ENCODE peak calls at places on chromosomes 1 and 21, in five cellular contexts. One of them, this sample, is unnamed.
A peak's percentile ranks its signal among the peaks of the same experiment; 100 is the strongest.

GRCh38 chr1:205246426-205247119 is 18.8 kb downstream of the TMCC2 start:
- DNase-seq in CD8-positive, alpha-beta memory T cell: no peak
- DNase-seq in sciatic nerve: peak; percentile 32
- DNase-seq in T-helper 17 cell: no peak
- DNase-seq in stimulated activated CD8-positive, alpha-beta memory T cell treated with anti-CD3 and anti-CD28 coated beads, Interleukin-7, amount 100 ng/mL, for 4 hours: no peak
- DNase-seq in this sample: no peak

GRCh38 chr1:17437260-17438175 is 2.0 kb downstream of the RCC2 start:
- DNase-seq in CD8-positive, alpha-beta memory T cell: peak; percentile 49
- DNase-seq in sciatic nerve: peak; percentile 66
- DNase-seq in T-helper 17 cell: peak; percentile 56
- DNase-seq in stimulated activated CD8-positive, alpha-beta memory T cell treated with anti-CD3 and anti-CD28 coated beads, Interleukin-7, amount 100 ng/mL, for 4 hours: no peak
- DNase-seq in this sample: no peak

GRCh38 chr1:57122031-57122430 is 156.2 kb upstream of the C8B start:
- DNase-seq in CD8-positive, alpha-beta memory T cell: no peak
- DNase-seq in sciatic nerve: no peak
- DNase-seq in T-helper 17 cell: no peak
- DNase-seq in stimulated activated CD8-positive, alpha-beta memory T cell treated with anti-CD3 and anti-CD28 coated beads, Interleukin-7, amount 100 ng/mL, for 4 hours: no peak
- DNase-seq in this sample: no peak

GRCh38 chr1:87155648-87156047 is 173.0 kb upstream of the LMO4 start:
- DNase-seq in CD8-positive, alpha-beta memory T cell: no peak
- DNase-seq in sciatic nerve: no peak
- DNase-seq in T-helper 17 cell: no peak
- DNase-seq in stimulated activated CD8-positive, alpha-beta memory T cell treated with anti-CD3 and anti-CD28 coated beads, Interleukin-7, amount 100 ng/mL, for 4 hours: no peak
- DNase-seq in this sample: no peak

GRCh38 chr21:17414766-17415165 is 98.1 kb upstream of the CXADR start:
- DNase-seq in CD8-positive, alpha-beta memory T cell: no peak
- DNase-seq in sciatic nerve: no peak
- DNase-seq in T-helper 17 cell: no peak
- DNase-seq in stimulated activated CD8-positive, alpha-beta memory T cell treated with anti-CD3 and anti-CD28 coated beads, Interleukin-7, amount 100 ng/mL, for 4 hours: no peak
- DNase-seq in this sample: no peak

GRCh38 chr1:110620686-110621085 is 14.5 kb upstream of the KCNA2 start:
- DNase-seq in CD8-positive, alpha-beta memory T cell: no peak
- DNase-seq in sciatic nerve: no peak
- DNase-seq in T-helper 17 cell: no peak
- DNase-seq in stimulated activated CD8-positive, alpha-beta memory T cell treated with anti-CD3 and anti-CD28 coated beads, Interleukin-7, amount 100 ng/mL, for 4 hours: no peak
- DNase-seq in this sample: no peak

GRCh38 chr21:41956926-41957729 is 3.3 kb upstream of the C2CD2 start:
- DNase-seq in CD8-positive, alpha-beta memory T cell: no peak
- DNase-seq in sciatic nerve: no peak
- DNase-seq in T-helper 17 cell: no peak
- DNase-seq in stimulated activated CD8-positive, alpha-beta memory T cell treated with anti-CD3 and anti-CD28 coated beads, Interleukin-7, amount 100 ng/mL, for 4 hours: no peak
- DNase-seq in this sample: no peak

GRCh38 chr1:151596166-151596933 is 15.5 kb upstream of the SNX27 start:
- DNase-seq in CD8-positive, alpha-beta memory T cell: no peak
- DNase-seq in sciatic nerve: no peak
- DNase-seq in T-helper 17 cell: no peak
- DNase-seq in stimulated activated CD8-positive, alpha-beta memory T cell treated with anti-CD3 and anti-CD28 coated beads, Interleukin-7, amount 100 ng/mL, for 4 hours: no peak
- DNase-seq in this sample: no peak

GRCh38 chr1:27596261-27596660 is 7.7 kb downstream of the AHDC1 start:
- DNase-seq in CD8-positive, alpha-beta memory T cell: no peak
- DNase-seq in sciatic nerve: no peak
- DNase-seq in T-helper 17 cell: no peak
- DNase-seq in stimulated activated CD8-positive, alpha-beta memory T cell treated with anti-CD3 and anti-CD28 coated beads, Interleukin-7, amount 100 ng/mL, for 4 hours: no peak
- DNase-seq in this sample: no peak

GRCh38 chr1:151165281-151165737 is 393 bp downstream of the LYSMD1 start:
- DNase-seq in CD8-positive, alpha-beta memory T cell: no peak
- DNase-seq in sciatic nerve: peak; percentile 77
- DNase-seq in T-helper 17 cell: no peak
- DNase-seq in stimulated activated CD8-positive, alpha-beta memory T cell treated with anti-CD3 and anti-CD28 coated beads, Interleukin-7, amount 100 ng/mL, for 4 hours: no peak
- DNase-seq in this sample: no peak

GRCh38 chr1:44862829-44863406 is 19.9 kb upstream of the PTCH2 start:
- DNase-seq in CD8-positive, alpha-beta memory T cell: no peak
- DNase-seq in sciatic nerve: no peak
- DNase-seq in T-helper 17 cell: no peak
- DNase-seq in stimulated activated CD8-positive, alpha-beta memory T cell treated with anti-CD3 and anti-CD28 coated beads, Interleukin-7, amount 100 ng/mL, for 4 hours: no peak
- DNase-seq in this sample: no peak

GRCh38 chr1:162157469-162157868 is 88.0 kb downstream of the NOS1AP start:
- DNase-seq in CD8-positive, alpha-beta memory T cell: no peak
- DNase-seq in sciatic nerve: no peak
- DNase-seq in T-helper 17 cell: no peak
- DNase-seq in stimulated activated CD8-positive, alpha-beta memory T cell treated with anti-CD3 and anti-CD28 coated beads, Interleukin-7, amount 100 ng/mL, for 4 hours: no peak
- DNase-seq in this sample: no peak

GRCh38 chr1:176206006-176206960 is 803 bp downstream of the COP1 start:
- DNase-seq in CD8-positive, alpha-beta memory T cell: no peak
- DNase-seq in sciatic nerve: no peak
- DNase-seq in T-helper 17 cell: no peak
- DNase-seq in stimulated activated CD8-positive, alpha-beta memory T cell treated with anti-CD3 and anti-CD28 coated beads, Interleukin-7, amount 100 ng/mL, for 4 hours: no peak
- DNase-seq in this sample: no peak

GRCh38 chr1:183164350-183164749 is 21.7 kb upstream of the LAMC2 start:
- DNase-seq in CD8-positive, alpha-beta memory T cell: no peak
- DNase-seq in sciatic nerve: no peak
- DNase-seq in T-helper 17 cell: no peak
- DNase-seq in stimulated activated CD8-positive, alpha-beta memory T cell treated with anti-CD3 and anti-CD28 coated beads, Interleukin-7, amount 100 ng/mL, for 4 hours: no peak
- DNase-seq in this sample: peak; percentile 52

GRCh38 chr1:84582802-84583587 is 8.8 kb upstream of the CTBS start:
- DNase-seq in CD8-positive, alpha-beta memory T cell: no peak
- DNase-seq in sciatic nerve: no peak
- DNase-seq in T-helper 17 cell: no peak
- DNase-seq in stimulated activated CD8-positive, alpha-beta memory T cell treated with anti-CD3 and anti-CD28 coated beads, Interleukin-7, amount 100 ng/mL, for 4 hours: no peak
- DNase-seq in this sample: no peak

GRCh38 chr1:209527993-209528392 is 55.5 kb upstream of the CAMK1G start:
- DNase-seq in CD8-positive, alpha-beta memory T cell: no peak
- DNase-seq in sciatic nerve: no peak
- DNase-seq in T-helper 17 cell: no peak
- DNase-seq in stimulated activated CD8-positive, alpha-beta memory T cell treated with anti-CD3 and anti-CD28 coated beads, Interleukin-7, amount 100 ng/mL, for 4 hours: no peak
- DNase-seq in this sample: no peak

GRCh38 chr1:59568158-59568935 is 246.4 kb upstream of the HOOK1 start:
- DNase-seq in CD8-positive, alpha-beta memory T cell: no peak
- DNase-seq in sciatic nerve: no peak
- DNase-seq in T-helper 17 cell: no peak
- DNase-seq in stimulated activated CD8-positive, alpha-beta memory T cell treated with anti-CD3 and anti-CD28 coated beads, Interleukin-7, amount 100 ng/mL, for 4 hours: no peak
- DNase-seq in this sample: no peak

GRCh38 chr21:31905444-31906400 is 32.9 kb downstream of the HUNK start:
- DNase-seq in CD8-positive, alpha-beta memory T cell: no peak
- DNase-seq in sciatic nerve: no peak
- DNase-seq in T-helper 17 cell: no peak
- DNase-seq in stimulated activated CD8-positive, alpha-beta memory T cell treated with anti-CD3 and anti-CD28 coated beads, Interleukin-7, amount 100 ng/mL, for 4 hours: no peak
- DNase-seq in this sample: no peak

GRCh38 chr1:239723821-239724367 is 337.5 kb downstream of the CHRM3 start:
- DNase-seq in CD8-positive, alpha-beta memory T cell: no peak
- DNase-seq in sciatic nerve: no peak
- DNase-seq in T-helper 17 cell: no peak
- DNase-seq in stimulated activated CD8-positive, alpha-beta memory T cell treated with anti-CD3 and anti-CD28 coated beads, Interleukin-7, amount 100 ng/mL, for 4 hours: no peak
- DNase-seq in this sample: no peak

GRCh38 chr21:39849014-39849655 is 18.1 kb upstream of the PCP4 start:
- DNase-seq in CD8-positive, alpha-beta memory T cell: no peak
- DNase-seq in sciatic nerve: no peak
- DNase-seq in T-helper 17 cell: no peak
- DNase-seq in stimulated activated CD8-positive, alpha-beta memory T cell treated with anti-CD3 and anti-CD28 coated beads, Interleukin-7, amount 100 ng/mL, for 4 hours: no peak
- DNase-seq in this sample: no peak

GRCh38 chr1:58994664-58995063 is 210.8 kb upstream of the JUN start:
- DNase-seq in CD8-positive, alpha-beta memory T cell: no peak
- DNase-seq in sciatic nerve: no peak
- DNase-seq in T-helper 17 cell: no peak
- DNase-seq in stimulated activated CD8-positive, alpha-beta memory T cell treated with anti-CD3 and anti-CD28 coated beads, Interleukin-7, amount 100 ng/mL, for 4 hours: no peak
- DNase-seq in this sample: no peak

GRCh38 chr1:199282910-199283309 is 644.1 kb downstream of the PTPRC start:
- DNase-seq in CD8-positive, alpha-beta memory T cell: no peak
- DNase-seq in sciatic nerve: no peak
- DNase-seq in T-helper 17 cell: no peak
- DNase-seq in stimulated activated CD8-positive, alpha-beta memory T cell treated with anti-CD3 and anti-CD28 coated beads, Interleukin-7, amount 100 ng/mL, for 4 hours: no peak
- DNase-seq in this sample: no peak

GRCh38 chr1:17520041-17520440 is 19.5 kb upstream of the ARHGEF10L start:
- DNase-seq in CD8-positive, alpha-beta memory T cell: no peak
- DNase-seq in sciatic nerve: no peak
- DNase-seq in T-helper 17 cell: no peak
- DNase-seq in stimulated activated CD8-positive, alpha-beta memory T cell treated with anti-CD3 and anti-CD28 coated beads, Interleukin-7, amount 100 ng/mL, for 4 hours: no peak
- DNase-seq in this sample: no peak

GRCh38 chr1:183027791-183028190 is 4.6 kb downstream of the LAMC1 start:
- DNase-seq in CD8-positive, alpha-beta memory T cell: no peak
- DNase-seq in sciatic nerve: no peak
- DNase-seq in T-helper 17 cell: no peak
- DNase-seq in stimulated activated CD8-positive, alpha-beta memory T cell treated with anti-CD3 and anti-CD28 coated beads, Interleukin-7, amount 100 ng/mL, for 4 hours: no peak
- DNase-seq in this sample: no peak

GRCh38 chr1:10399487-10399917 is 638 bp downstream of the PGD start:
- DNase-seq in CD8-positive, alpha-beta memory T cell: no peak
- DNase-seq in sciatic nerve: peak; percentile 64
- DNase-seq in T-helper 17 cell: no peak
- DNase-seq in stimulated activated CD8-positive, alpha-beta memory T cell treated with anti-CD3 and anti-CD28 coated beads, Interleukin-7, amount 100 ng/mL, for 4 hours: no peak
- DNase-seq in this sample: no peak

GRCh38 chr1:107196973-107197562 is 56.2 kb downstream of the NTNG1 start:
- DNase-seq in CD8-positive, alpha-beta memory T cell: no peak
- DNase-seq in sciatic nerve: no peak
- DNase-seq in T-helper 17 cell: no peak
- DNase-seq in stimulated activated CD8-positive, alpha-beta memory T cell treated with anti-CD3 and anti-CD28 coated beads, Interleukin-7, amount 100 ng/mL, for 4 hours: no peak
- DNase-seq in this sample: peak; percentile 83

GRCh38 chr1:6127587-6128163 is 52.4 kb downstream of the CHD5 start:
- DNase-seq in CD8-positive, alpha-beta memory T cell: peak; percentile 62
- DNase-seq in sciatic nerve: peak; percentile 85
- DNase-seq in T-helper 17 cell: peak; percentile 56
- DNase-seq in stimulated activated CD8-positive, alpha-beta memory T cell treated with anti-CD3 and anti-CD28 coated beads, Interleukin-7, amount 100 ng/mL, for 4 hours: peak; percentile 29
- DNase-seq in this sample: no peak

GRCh38 chr1:248817065-248817464 is 8.7 kb downstream of the SH3BP5L start:
- DNase-seq in CD8-positive, alpha-beta memory T cell: no peak
- DNase-seq in sciatic nerve: no peak
- DNase-seq in T-helper 17 cell: no peak
- DNase-seq in stimulated activated CD8-positive, alpha-beta memory T cell treated with anti-CD3 and anti-CD28 coated beads, Interleukin-7, amount 100 ng/mL, for 4 hours: no peak
- DNase-seq in this sample: no peak

GRCh38 chr1:15106608-15107007 is 46.9 kb upstream of the TMEM51 start:
- DNase-seq in CD8-positive, alpha-beta memory T cell: no peak
- DNase-seq in sciatic nerve: no peak
- DNase-seq in T-helper 17 cell: no peak
- DNase-seq in stimulated activated CD8-positive, alpha-beta memory T cell treated with anti-CD3 and anti-CD28 coated beads, Interleukin-7, amount 100 ng/mL, for 4 hours: no peak
- DNase-seq in this sample: no peak

GRCh38 chr1:77399250-77400086 is 117.6 kb downstream of the AK5 start:
- DNase-seq in CD8-positive, alpha-beta memory T cell: no peak
- DNase-seq in sciatic nerve: no peak
- DNase-seq in T-helper 17 cell: no peak
- DNase-seq in stimulated activated CD8-positive, alpha-beta memory T cell treated with anti-CD3 and anti-CD28 coated beads, Interleukin-7, amount 100 ng/mL, for 4 hours: no peak
- DNase-seq in this sample: no peak

GRCh38 chr1:1562556-1563195 is 12.0 kb downstream of the SSU72 start:
- DNase-seq in CD8-positive, alpha-beta memory T cell: no peak
- DNase-seq in sciatic nerve: no peak
- DNase-seq in T-helper 17 cell: no peak
- DNase-seq in stimulated activated CD8-positive, alpha-beta memory T cell treated with anti-CD3 and anti-CD28 coated beads, Interleukin-7, amount 100 ng/mL, for 4 hours: no peak
- DNase-seq in this sample: no peak

GRCh38 chr1:119380304-119380703 is 11.7 kb downstream of the HAO2 start:
- DNase-seq in CD8-positive, alpha-beta memory T cell: no peak
- DNase-seq in sciatic nerve: no peak
- DNase-seq in T-helper 17 cell: no peak
- DNase-seq in stimulated activated CD8-positive, alpha-beta memory T cell treated with anti-CD3 and anti-CD28 coated beads, Interleukin-7, amount 100 ng/mL, for 4 hours: no peak
- DNase-seq in this sample: no peak

GRCh38 chr21:15943009-15943666 is 213.4 kb downstream of the USP25 start:
- DNase-seq in CD8-positive, alpha-beta memory T cell: no peak
- DNase-seq in sciatic nerve: no peak
- DNase-seq in T-helper 17 cell: no peak
- DNase-seq in stimulated activated CD8-positive, alpha-beta memory T cell treated with anti-CD3 and anti-CD28 coated beads, Interleukin-7, amount 100 ng/mL, for 4 hours: no peak
- DNase-seq in this sample: no peak

GRCh38 chr1:71365451-71365850 is 284.6 kb upstream of the ZRANB2 start:
- DNase-seq in CD8-positive, alpha-beta memory T cell: no peak
- DNase-seq in sciatic nerve: no peak
- DNase-seq in T-helper 17 cell: no peak
- DNase-seq in stimulated activated CD8-positive, alpha-beta memory T cell treated with anti-CD3 and anti-CD28 coated beads, Interleukin-7, amount 100 ng/mL, for 4 hours: no peak
- DNase-seq in this sample: no peak

GRCh38 chr1:207806531-207807394 is 54.9 kb downstream of the CD46 start:
- DNase-seq in CD8-positive, alpha-beta memory T cell: no peak
- DNase-seq in sciatic nerve: no peak
- DNase-seq in T-helper 17 cell: no peak
- DNase-seq in stimulated activated CD8-positive, alpha-beta memory T cell treated with anti-CD3 and anti-CD28 coated beads, Interleukin-7, amount 100 ng/mL, for 4 hours: no peak
- DNase-seq in this sample: no peak

GRCh38 chr1:229452956-229453801 is 19.3 kb upstream of the ACTA1 start:
- DNase-seq in CD8-positive, alpha-beta memory T cell: no peak
- DNase-seq in sciatic nerve: no peak
- DNase-seq in T-helper 17 cell: no peak
- DNase-seq in stimulated activated CD8-positive, alpha-beta memory T cell treated with anti-CD3 and anti-CD28 coated beads, Interleukin-7, amount 100 ng/mL, for 4 hours: no peak
- DNase-seq in this sample: no peak

This sample was measured in iPS DF 6.9.